ENCODE peak calls at places on chromosomes 7 and 10, in five cellular contexts. G is neuronal stem cell, H is tibial artery, O is A549, A is BE2C. U is an unnamed sample.

GRCh38 chr10:11225935-11226334 is 208.3 kb downstream of the CELF2 start:
- DNase-seq in G (no peak), A (no peak), H (no peak), O (no peak), U (no peak)

GRCh38 chr10:42981358-42982236 is 95.3 kb upstream of the RET start:
- DNase-seq in H (peak), O (no peak), G (no peak), A (peak), U (no peak)

GRCh38 chr10:31188792-31189406 is 130.1 kb upstream of the ZEB1 start:
- DNase-seq in G (no peak), H (no peak), A (no peak), O (no peak), U (no peak)

GRCh38 chr7:7709263-7709662 is 9.1 kb downstream of the RPA3 start:
- DNase-seq in O (no peak), G (peak), A (no peak), H (no peak), U (no peak)

GRCh38 chr7:106484562-106484961 is 176.4 kb downstream of the CCDC71L start:
- DNase-seq in G (no peak), H (peak), O (no peak), A (no peak), U (no peak)

GRCh38 chr10:6108631-6109443 is 20.0 kb downstream of the RBM17 start:
- DNase-seq in O (peak), G (no peak), A (no peak), H (no peak), U (peak)

GRCh38 chr7:128311-129080 is 63.9 kb upstream of the FAM20C start:
- DNase-seq in A (no peak), H (no peak), O (no peak), G (no peak), U (no peak)

GRCh38 chr7:20030915-20031362 is 186.2 kb downstream of the MACC1 start:
- DNase-seq in O (no peak), A (no peak), G (no peak), H (no peak), U (no peak)

GRCh38 chr7:6162331-6162620 is 110.1 kb downstream of the CYTH3 start:
- DNase-seq in G (no peak), H (peak), O (no peak), A (peak), U (no peak)

GRCh38 chr10:18759575-18759974 is 100.3 kb downstream of the ARL5B start:
- DNase-seq in H (no peak), O (no peak), A (no peak), G (no peak), U (no peak)

GRCh38 chr7:41139789-41140188 is 563.1 kb downstream of the INHBA start:
- DNase-seq in A (no peak), O (no peak), G (no peak), H (no peak), U (no peak)

GRCh38 chr10:84008878-84009277 is 130.4 kb upstream of the GHITM start:
- DNase-seq in O (peak), H (no peak), A (peak), G (no peak), U (peak)

GRCh38 chr10:92826061-92826460 is 22.3 kb upstream of the EXOC6 start:
- DNase-seq in O (no peak), H (no peak), A (no peak), G (no peak), U (no peak)

GRCh38 chr7:120273476-120273975 is 551 bp downstream of the KCND2 start:
- DNase-seq in A (peak), O (peak), G (peak), H (no peak), U (peak)

GRCh38 chr10:48289652-48290238 is 15.2 kb upstream of the FRMPD2 start:
- DNase-seq in G (peak), A (peak), O (peak), H (no peak), U (peak)

GRCh38 chr7:7564323-7564780 is 2.3 kb upstream of the MIOS start:
- DNase-seq in G (no peak), A (no peak), O (peak), H (no peak), U (peak)

GRCh38 chr7:55172161-55172560 is 153.3 kb downstream of the EGFR start:
- DNase-seq in A (no peak), O (no peak), H (no peak), G (no peak), U (no peak)

GRCh38 chr10:69891057-69891617 is 89.4 kb downstream of the COL13A1 start:
- DNase-seq in H (no peak), A (no peak), O (no peak), G (no peak), U (no peak)

GRCh38 chr10:114387784-114388183 is 16.5 kb downstream of the AFAP1L2 start:
- DNase-seq in H (no peak), O (no peak), A (no peak), G (no peak), U (no peak)

GRCh38 chr10:3785849-3786290 is 861 bp upstream of the KLF6 start:
- DNase-seq in G (peak), H (no peak), O (peak), A (peak), U (peak)

GRCh38 chr10:3785251-3785848 is 341 bp upstream of the KLF6 start:
- DNase-seq in O (peak), G (peak), A (peak), H (peak), U (peak)

GRCh38 chr10:3787001-3787400 is 2.0 kb upstream of the KLF6 start:
- DNase-seq in G (no peak), H (no peak), A (no peak), O (no peak), U (no peak)

GRCh38 chr10:3787816-3788215 is 2.8 kb upstream of the KLF6 start:
- DNase-seq in H (no peak), O (no peak), G (no peak), A (no peak), U (no peak)

DNA sequence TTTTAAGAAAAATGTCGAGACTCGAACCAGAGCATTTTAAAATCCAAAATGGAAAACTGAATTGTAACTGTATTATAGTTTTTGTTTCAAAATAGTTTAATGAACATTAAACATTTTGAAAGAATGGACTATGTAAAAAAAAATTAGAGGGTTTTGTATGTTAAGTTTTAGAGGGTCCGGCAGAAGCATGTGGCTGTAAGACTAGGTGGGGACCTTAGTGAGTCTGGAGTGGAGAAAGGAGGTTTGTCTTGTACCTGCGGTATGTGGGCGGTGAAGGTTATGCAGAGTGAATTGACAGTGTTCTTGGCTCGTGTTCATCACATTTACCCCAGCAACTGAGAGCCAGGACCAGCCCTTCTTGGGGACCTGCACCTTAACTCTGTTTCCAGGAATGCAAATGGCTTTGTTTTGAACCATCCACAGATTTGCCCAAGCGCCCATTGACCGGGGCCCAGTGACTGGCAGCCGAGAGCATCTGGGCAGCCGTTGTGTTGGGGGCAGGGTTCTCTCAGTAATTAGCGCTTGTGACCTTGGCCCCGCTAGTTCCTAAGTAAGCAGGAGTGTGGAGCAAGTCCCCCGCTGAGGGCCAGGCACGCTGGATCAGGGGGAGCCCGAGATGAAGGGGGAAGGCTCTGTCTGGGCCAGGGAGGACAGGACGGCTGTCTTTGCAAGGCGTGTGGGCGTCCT is 1.4 kb upstream of the KLF6 start:
- DNase-seq in O (peak), H (no peak), A (no peak), G (no peak), U (no peak)
- H3K4me3 ChIP-seq in O (peak), H (peak), A (peak), G (no peak), U (peak)

GRCh38 chr7:47580811-47581331 is 1.0 kb downstream of the TNS3 start:
- DNase-seq in A (no peak), H (no peak), O (peak), G (no peak), U (no peak)
- H3K4me3 ChIP-seq in A (peak), H (peak), O (peak), G (peak), U (peak)

GRCh38 chr7:73397936-73398335 is 35.6 kb upstream of the FZD9 start:
- DNase-seq in O (no peak), G (peak), H (no peak), A (no peak), U (no peak)

GRCh38 chr7:73395538-73396503 is 37.8 kb upstream of the FZD9 start:
- DNase-seq in O (no peak), A (no peak), G (no peak), H (no peak), U (no peak)

GRCh38 chr7:73394416-73394815 is 39.2 kb upstream of the FZD9 start:
- DNase-seq in O (no peak), A (no peak), H (no peak), G (no peak), U (no peak)

DNA sequence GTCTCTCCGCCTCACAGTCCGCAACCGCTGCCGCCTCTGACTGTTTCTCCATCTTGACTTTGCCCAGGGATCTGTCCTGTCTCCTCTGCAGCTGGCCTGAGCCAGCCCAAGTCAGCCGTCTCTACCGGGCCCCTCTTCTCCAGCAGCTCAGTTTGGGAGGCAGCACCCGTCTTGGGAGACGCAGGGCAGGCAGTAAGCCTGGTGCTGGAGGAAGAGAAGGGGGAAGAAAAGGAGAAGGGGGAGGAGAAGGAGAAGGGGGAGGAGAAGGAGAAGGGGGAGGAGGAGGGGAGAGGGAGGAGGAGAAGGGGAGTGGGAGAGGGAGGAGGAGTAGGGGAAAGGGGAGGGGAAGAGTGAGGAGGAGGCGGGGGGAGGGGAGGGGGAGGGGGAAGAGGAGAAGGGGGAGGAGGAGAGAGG is 36.0 kb upstream of the FZD9 start:
- DNase-seq in H (no peak), O (no peak), G (peak), A (no peak), U (no peak)
- H3K4me3 ChIP-seq in H (no peak), O (no peak), G (peak), A (no peak), U (no peak)

DNA sequence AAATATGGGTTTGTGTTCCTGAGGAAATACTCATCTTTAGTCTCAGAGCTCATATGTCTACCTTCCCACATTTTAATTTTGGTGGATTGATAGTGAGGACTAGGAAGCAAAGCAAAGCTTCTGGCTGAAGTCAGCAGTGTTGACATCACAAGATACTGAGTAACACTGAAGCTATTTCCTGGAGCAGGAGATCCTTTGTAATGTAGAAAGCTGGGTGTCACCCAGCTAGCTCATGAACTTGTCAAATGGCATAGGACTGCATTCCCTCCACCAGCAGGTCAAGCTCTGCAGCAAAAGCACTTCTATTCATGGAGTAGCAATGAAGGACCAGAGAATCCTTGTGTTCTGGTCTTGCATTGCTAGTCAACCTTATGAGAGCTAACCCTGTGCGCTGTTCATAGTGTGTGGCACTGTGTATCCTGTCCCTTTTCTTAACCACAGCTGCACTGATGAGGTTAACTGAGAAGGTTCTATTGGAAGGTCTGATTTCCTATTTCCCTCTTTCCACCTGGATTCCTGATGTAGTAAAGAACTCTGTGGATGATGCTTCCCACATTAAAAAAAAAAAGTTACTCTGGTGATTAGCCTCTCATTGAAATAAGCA is 94.8 kb upstream of the ZNF804B start:
- DNase-seq in A (no peak), O (peak), G (no peak), H (no peak), U (peak)
- H3K4me3 ChIP-seq in A (no peak), O (no peak), G (no peak), H (no peak), U (no peak)

GRCh38 chr7:70776627-70777101 is 355.3 kb upstream of the GALNT17 start:
- DNase-seq in A (no peak), H (no peak), O (no peak), G (no peak), U (no peak)
- H3K4me3 ChIP-seq in A (no peak), H (no peak), O (no peak), G (no peak), U (no peak)

GRCh38 chr7:76282344-76283253 is 19.9 kb upstream of the HSPB1 start:
- DNase-seq in A (peak), G (no peak), O (no peak), H (no peak), U (no peak)

GRCh38 chr7:76281006-76281705 is 21.3 kb upstream of the HSPB1 start:
- DNase-seq in O (no peak), H (no peak), G (no peak), A (no peak), U (no peak)

GRCh38 chr7:76285604-76286374 is 16.7 kb upstream of the HSPB1 start:
- DNase-seq in O (no peak), G (no peak), A (no peak), H (no peak), U (no peak)

GRCh38 chr7:76281706-76282343 is 20.6 kb upstream of the HSPB1 start:
- DNase-seq in G (no peak), H (no peak), O (no peak), A (no peak), U (no peak)

DNA sequence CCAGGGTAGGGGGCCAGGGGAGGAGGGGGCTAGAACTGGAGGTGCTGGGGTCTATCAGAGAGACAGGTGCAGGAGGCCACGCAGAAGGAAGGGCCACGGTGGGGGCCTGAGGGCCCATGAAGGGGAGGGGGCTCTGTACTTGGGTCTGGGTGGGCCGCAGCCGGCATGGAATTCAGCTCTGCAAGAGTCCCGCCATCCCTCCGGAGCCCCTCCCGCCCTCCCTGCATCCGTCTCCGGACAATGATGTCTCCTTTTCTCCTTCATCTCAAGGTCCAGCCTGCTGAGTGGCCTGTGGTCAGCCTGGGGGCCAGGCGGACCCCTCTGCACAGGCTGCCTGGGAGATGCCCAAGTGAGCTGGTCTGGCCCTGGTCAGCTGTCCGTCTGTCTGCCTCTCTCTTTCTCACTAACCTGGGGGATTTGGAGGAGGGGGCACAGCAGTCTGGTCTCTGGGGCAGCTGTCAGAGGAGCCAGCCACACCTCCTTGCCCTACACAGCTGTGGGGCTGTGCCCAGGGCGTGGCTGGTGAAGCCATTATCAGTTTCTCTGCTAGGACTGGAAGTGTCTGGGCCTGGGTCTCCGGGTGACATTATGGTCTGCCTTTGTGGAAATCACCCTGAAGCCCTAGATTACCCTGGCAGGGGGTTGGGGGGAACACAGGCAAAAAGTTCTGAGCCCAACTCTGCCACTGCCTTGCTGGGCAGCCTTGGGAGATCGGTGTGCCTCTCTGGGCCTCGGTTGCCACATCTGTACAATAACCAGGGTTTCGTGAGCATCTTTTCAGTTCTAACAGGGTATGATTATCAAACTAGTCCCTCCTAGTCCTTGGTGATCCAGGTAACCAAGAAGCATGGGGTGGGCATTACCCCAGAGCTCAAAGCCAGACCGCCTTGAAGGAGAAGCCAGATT is 19.0 kb upstream of the HSPB1 start:
- DNase-seq in G (no peak), O (no peak), H (no peak), A (no peak), U (no peak)
- H3K4me3 ChIP-seq in G (peak), O (peak), H (peak), A (no peak), U (no peak)

GRCh38 chr7:33039905-33040292 is 22.7 kb downstream of the NT5C3A start:
- DNase-seq in O (no peak), H (no peak), A (no peak), G (no peak), U (no peak)

GRCh38 chr7:33040803-33041516 is 21.6 kb downstream of the NT5C3A start:
- DNase-seq in H (no peak), O (peak), G (no peak), A (no peak), U (peak)

GRCh38 chr7:33043434-33043833 is 19.1 kb downstream of the NT5C3A start:
- DNase-seq in O (no peak), A (no peak), H (no peak), G (no peak), U (no peak)

GRCh38 chr7:33039257-33039904 is 23.2 kb downstream of the NT5C3A start:
- DNase-seq in G (no peak), H (no peak), O (no peak), A (no peak), U (no peak)

GRCh38 chr7:33038639-33039038 is 23.9 kb downstream of the NT5C3A start:
- DNase-seq in G (no peak), H (no peak), O (no peak), A (no peak), U (peak)
- H3K4me3 ChIP-seq in G (no peak), H (no peak), O (no peak), A (no peak), U (no peak)

GRCh38 chr10:128022216-128023196 is 103.7 kb downstream of the MKI67 start:
- DNase-seq in O (no peak), H (peak), G (no peak), A (no peak), U (no peak)

GRCh38 chr10:128016423-128017060 is 109.6 kb downstream of the PTPRE start:
- DNase-seq in O (no peak), A (no peak), G (no peak), H (no peak), U (no peak)

GRCh38 chr10:128018236-128018635 is 108.0 kb downstream of the MKI67 start:
- DNase-seq in H (peak), A (no peak), G (no peak), O (no peak), U (no peak)

GRCh38 chr10:128017825-128018224 is 108.4 kb downstream of the MKI67 start:
- DNase-seq in H (no peak), A (no peak), G (no peak), O (no peak), U (no peak)

DNA sequence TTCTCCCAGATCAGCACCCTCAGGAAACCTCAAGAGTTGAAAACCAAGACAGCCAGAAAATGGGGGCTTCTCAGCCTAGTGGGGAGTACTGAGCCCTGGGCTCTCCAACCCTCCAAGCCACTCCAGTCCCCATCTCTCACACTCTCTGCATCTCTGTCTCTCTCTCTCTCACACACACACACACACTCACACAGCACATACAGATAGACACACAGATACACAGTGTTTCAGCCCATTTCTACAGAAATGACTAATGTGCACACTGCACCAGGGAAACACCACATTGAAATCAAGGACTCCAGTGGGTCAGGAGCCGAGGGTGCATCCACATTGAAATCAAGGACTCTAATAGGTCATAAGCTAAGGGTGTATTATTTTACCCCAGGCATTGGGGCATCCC is 107.5 kb downstream of the MKI67 start:
- DNase-seq in O (no peak), A (no peak), H (no peak), G (no peak), U (no peak)
- H3K4me3 ChIP-seq in O (no peak), A (no peak), H (no peak), G (no peak), U (no peak)

GRCh38 chr7:80623465-80624252 is 14.8 kb upstream of the CD36 start:
- DNase-seq in O (no peak), G (peak), A (no peak), H (no peak), U (no peak)
- H3K4me3 ChIP-seq in O (no peak), G (no peak), A (no peak), H (no peak), U (no peak)